ENCODE peak calls at places on chromosomes 16 and 17, in six cellular contexts. P is mucosa of descending colon, C is MG63, Z is vagina, F is small intestine, I is esophagus muscularis mucosa. U is an unnamed sample. For H3K36me3, the result is how much of the 10 kb centered on the place peaks cover.

GRCh38 chr16:3098459-3099394 is at the start of gene ZSCAN10:
- DNase-seq in C (no peak), F (no peak), Z (no peak), I (no peak), P (peak), U (no peak)

GRCh38 chr16:10103700-10104099 is 78.5 kb downstream of the GRIN2A start:
- DNase-seq in F (no peak), C (no peak), Z (no peak), I (no peak), P (no peak), U (no peak)

GRCh38 chr17:17548044-17548443 is 43.5 kb downstream of the PEMT start:
- DNase-seq in F (no peak), P (no peak), I (no peak), Z (no peak), C (no peak), U (no peak)

GRCh38 chr17:82648761-82649474 is 674 bp upstream of the WDR45B start:
- DNase-seq in C (peak), F (no peak), P (peak), I (no peak), Z (peak), U (no peak)

GRCh38 chr16:72455743-72456659 is 284.0 kb upstream of the PMFBP1 start:
- DNase-seq in P (peak), I (no peak), F (peak), Z (no peak), C (no peak), U (no peak)

GRCh38 chr16:70689035-70689969 is 3.4 kb upstream of the MTSS2 start:
- DNase-seq in C (no peak), F (no peak), I (no peak), P (peak), Z (no peak), U (no peak)

GRCh38 chr16:79155904-79156303 is 444.6 kb downstream of the MAF start:
- DNase-seq in C (no peak), I (no peak), F (no peak), P (no peak), Z (no peak), U (no peak)

GRCh38 chr16:53817117-53817516 is 113.2 kb downstream of the FTO start:
- DNase-seq in C (peak), I (no peak), Z (no peak), P (no peak), F (no peak), U (peak)

GRCh38 chr16:23423496-23424049 is 29.4 kb downstream of the COG7 start:
- DNase-seq in P (peak), I (peak), F (peak), Z (peak), C (peak), U (peak)

GRCh38 chr16:25052530-25052929 is 37.4 kb upstream of the ARHGAP17 start:
- DNase-seq in Z (no peak), I (no peak), P (no peak), C (no peak), F (peak), U (no peak)

GRCh38 chr17:76534831-76535732 is 2.4 kb downstream of the CYGB start:
- DNase-seq in Z (no peak), F (no peak), C (no peak), P (peak), I (no peak), U (no peak)

GRCh38 chr17:28720247-28720996 is 637 bp downstream of the RPL23A start:
- DNase-seq in Z (no peak), F (no peak), P (peak), I (no peak), C (no peak), U (no peak)

GRCh38 chr17:2011421-2012371 is 13.4 kb downstream of the RTN4RL1 start:
- DNase-seq in F (no peak), I (no peak), P (peak), C (peak), Z (no peak), U (peak)

GRCh38 chr17:55648086-55648485 is 74.6 kb downstream of the TMEM100 start:
- DNase-seq in F (no peak), C (no peak), P (no peak), I (no peak), Z (no peak), U (no peak)

GRCh38 chr17:28324272-28324745 is 5.3 kb downstream of the TMEM97 start:
- DNase-seq in P (no peak), C (no peak), Z (peak), I (no peak), F (no peak), U (no peak)

GRCh38 chr17:82237746-82238561 is 9.1 kb downstream of the SLC16A3 start:
- DNase-seq in C (no peak), I (no peak), Z (no peak), P (no peak), F (no peak), U (no peak)

GRCh38 chr17:10216213-10216982 is 18.0 kb upstream of the GAS7 start:
- DNase-seq in C (no peak), F (no peak), Z (no peak), I (no peak), P (no peak), U (no peak)

GRCh38 chr17:79617740-79618382 is 7.0 kb upstream of the RBFOX3 start:
- DNase-seq in P (peak), C (no peak), F (no peak), Z (no peak), I (no peak), U (no peak)

GRCh38 chr17:41735744-41736143 is 1.3 kb upstream of the HAP1 start:
- DNase-seq in Z (no peak), C (no peak), F (no peak), P (no peak), I (no peak), U (no peak)

GRCh38 chr17:41962768-41963434 is 3.7 kb upstream of the CNP start:
- DNase-seq in I (no peak), Z (no peak), C (peak), F (peak), P (peak), U (peak)

GRCh38 chr17:83128306-83129240 is 49.2 kb downstream of the METRNL start:
- DNase-seq in Z (no peak), P (no peak), F (no peak), I (no peak), C (no peak), U (no peak)

GRCh38 chr17:14552311-14552710 is 251.4 kb downstream of the HS3ST3B1 start:
- DNase-seq in P (no peak), C (peak), Z (no peak), F (no peak), I (no peak), U (no peak)

GRCh38 chr16:89720520-89720858 is 209 bp downstream of the VPS9D1 start:
- DNase-seq in Z (no peak), F (peak), I (peak), P (peak), C (peak), U (no peak)

GRCh38 chr16:8679156-8679555 is 4.7 kb downstream of the ABAT start:
- DNase-seq in P (no peak), I (no peak), Z (no peak), C (no peak), F (no peak), U (no peak)

GRCh38 chr17:11996722-11997146 is 541 bp downstream of the ZNF18 start:
- DNase-seq in Z (no peak), C (peak), F (peak), I (peak), P (no peak), U (peak)

GRCh38 chr17:6683081-6683684 is 30.0 kb downstream of the SLC13A5 start:
- DNase-seq in C (no peak), F (no peak), I (no peak), P (no peak), Z (no peak), U (no peak)

DNA sequence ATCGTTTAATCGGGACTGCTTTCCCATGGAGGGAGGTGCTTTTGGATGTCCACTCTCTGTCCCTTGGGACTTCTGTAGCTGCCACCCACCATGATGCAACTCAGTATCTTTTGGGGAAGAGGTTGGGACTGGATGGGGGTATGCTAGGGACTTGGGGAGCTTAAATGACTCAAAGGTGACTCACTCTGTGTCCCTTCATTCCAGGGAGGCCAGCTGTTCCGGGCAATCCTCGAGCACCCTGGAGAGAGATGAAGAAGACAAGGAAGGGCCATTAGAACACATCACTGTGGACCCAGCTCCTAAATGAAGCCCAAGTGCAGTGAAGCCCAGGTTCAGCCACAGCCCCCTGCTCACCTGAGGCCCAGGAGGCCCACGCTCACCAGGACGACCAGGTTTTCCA is 4.6 kb downstream of the COL1A1 start:
- DNase-seq in I (no peak), C (no peak), P (no peak), F (no peak), Z (no peak), U (peak)
- H3K36me3 ChIP-seq in I (half or more), C (half or more), P (under half), F (under half), Z (under half), U (half or more)

GRCh38 chr16:84891149-84891795 is 71.5 kb downstream of the CRISPLD2 start:
- DNase-seq in I (no peak), Z (no peak), C (no peak), P (peak), F (no peak), U (no peak)
- H3K36me3 ChIP-seq in I (half or more), Z (under half), C (under half), P (under half), F (under half), U (half or more)

DNA sequence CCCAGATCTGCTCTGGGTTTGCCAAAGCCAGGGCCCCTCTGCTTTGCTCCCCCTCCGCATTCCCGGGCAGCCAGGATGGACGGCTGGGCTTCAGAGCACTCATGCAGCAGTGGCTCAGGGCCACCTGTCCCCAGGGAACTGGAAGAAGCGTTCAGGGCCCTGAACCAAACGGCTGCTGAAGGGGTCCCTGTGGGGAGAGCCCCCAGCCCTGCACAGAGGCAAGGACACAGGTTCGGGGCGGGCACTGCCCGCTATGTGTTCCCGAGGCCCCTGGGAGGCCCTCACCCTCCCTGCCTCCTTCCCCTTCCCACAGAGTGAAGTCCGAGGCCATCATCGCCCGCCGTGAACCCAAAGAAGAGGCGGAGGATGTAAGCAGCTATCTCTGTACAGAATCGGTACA is 10.4 kb downstream of the NME3 start:
- DNase-seq in C (no peak), F (no peak), P (no peak), Z (no peak), I (no peak), U (no peak)
- H3K36me3 ChIP-seq in C (under half), F (under half), P (under half), Z (under half), I (half or more), U (half or more)

DNA sequence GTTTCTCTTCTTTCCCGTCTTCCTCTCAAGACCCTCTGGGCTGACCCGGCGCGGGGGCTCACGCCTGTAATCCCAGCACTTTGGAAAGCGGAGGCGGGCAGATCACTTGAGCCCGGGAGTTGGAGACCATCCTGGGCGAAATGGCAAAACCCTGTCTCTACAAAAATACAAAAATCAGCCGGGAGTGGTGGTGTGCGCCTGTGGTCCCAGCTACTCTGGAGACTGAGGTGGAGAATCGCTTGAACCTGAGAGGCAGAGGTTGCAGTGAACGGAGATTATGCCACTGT is 3.1 kb downstream of the HOXB1 start:
- DNase-seq in Z (no peak), I (no peak), P (no peak), C (no peak), F (no peak), U (no peak)
- H3K36me3 ChIP-seq in Z (under half), I (under half), P (under half), C (under half), F (under half), U (under half)

GRCh38 chr16:69115361-69115760 is 9.9 kb downstream of the HAS3 start:
- DNase-seq in F (no peak), I (no peak), P (no peak), Z (no peak), C (no peak), U (no peak)

GRCh38 chr16:69118468-69118867 is 13.0 kb downstream of the HAS3 start:
- DNase-seq in P (no peak), Z (no peak), C (no peak), F (no peak), I (no peak), U (no peak)

GRCh38 chr16:69114976-69115355 is 9.5 kb downstream of the HAS3 start:
- DNase-seq in F (no peak), I (no peak), C (no peak), Z (no peak), P (peak), U (no peak)

GRCh38 chr16:69118994-69119393 is 13.4 kb downstream of the CHTF8 start:
- DNase-seq in I (no peak), P (peak), C (no peak), F (peak), Z (peak), U (no peak)

GRCh38 chr16:69116911-69117310 is 11.5 kb downstream of the HAS3 start:
- DNase-seq in C (no peak), Z (no peak), F (no peak), P (no peak), I (no peak), U (no peak)
- H3K36me3 ChIP-seq in C (under half), Z (under half), F (under half), P (under half), I (half or more), U (half or more)

GRCh38 chr17:50189396-50190277 is 11.8 kb downstream of the COL1A1 start:
- DNase-seq in F (no peak), C (no peak), Z (no peak), I (no peak), P (peak), U (peak)
- H3K36me3 ChIP-seq in F (under half), C (half or more), Z (under half), I (half or more), P (under half), U (half or more)